ENCODE peak calls at places on chromosome 11, in six cellular contexts. T, E, I, Y, A and C are unnamed samples.

GRCh38 chr11:2737226-2737590 is 37.4 kb upstream of the KCNQ1OT1 start:
- DNase-seq in T (no peak), E (no peak), I (no peak), Y (no peak), A (no peak), C (no peak)

GRCh38 chr11:132056689-132057088 is 686.3 kb downstream of the NTM start:
- DNase-seq in T (no peak), E (peak; percentile 66), I (no peak), Y (no peak), A (no peak), C (no peak)

GRCh38 chr11:107018902-107019493 is 722 bp upstream of the GUCY1A2 start:
- DNase-seq in T (peak; percentile 91), E (peak; percentile 12), I (peak; percentile 18), Y (peak; percentile 85), A (peak; percentile 32), C (no peak)

GRCh38 chr11:31798057-31799035 is 12.8 kb downstream of the PAX6 start:
- DNase-seq in T (no peak), E (no peak), I (peak; percentile 36), Y (peak; percentile 71), A (no peak), C (no peak)

GRCh38 chr11:81002374-81002773 is 1561.5 kb upstream of the TENM4 start:
- DNase-seq in T (no peak), E (no peak), I (no peak), Y (no peak), A (no peak), C (no peak)

GRCh38 chr11:69278091-69278867 is 15.7 kb upstream of the MYEOV start:
- DNase-seq in T (peak; percentile 42), E (no peak), I (no peak), Y (no peak), A (no peak), C (no peak)

GRCh38 chr11:100576044-100577021 is 110.8 kb upstream of the ARHGAP42 start:
- DNase-seq in T (peak; percentile 68), E (peak; percentile 22), I (no peak), Y (peak; percentile 47), A (peak; percentile 45), C (no peak)

GRCh38 chr11:72237112-72237931 is 6.7 kb downstream of the PHOX2A start:
- DNase-seq in T (no peak), E (no peak), I (no peak), Y (no peak), A (no peak), C (no peak)

GRCh38 chr11:69969890-69970784 is 108.0 kb upstream of the ANO1 start:
- DNase-seq in T (no peak), E (no peak), I (no peak), Y (no peak), A (no peak), C (no peak)

GRCh38 chr11:62340269-62340901 is 3.1 kb downstream of the ASRGL1 start:
- DNase-seq in T (peak; percentile 56), E (peak; percentile 28), I (peak; percentile 65), Y (peak; percentile 31), A (peak; percentile 71), C (peak; percentile 9)

GRCh38 chr11:87266751-87267150 is 229.0 kb downstream of the TMEM135 start:
- DNase-seq in T (no peak), E (no peak), I (no peak), Y (no peak), A (no peak), C (no peak)

GRCh38 chr11:103988595-103988969 is 47.9 kb upstream of the DDI1 start:
- DNase-seq in T (no peak), E (peak; percentile 1), I (no peak), Y (no peak), A (peak; percentile 11), C (no peak)

GRCh38 chr11:91133361-91133760 is 910.5 kb upstream of the CHORDC1 start:
- DNase-seq in T (no peak), E (no peak), I (no peak), Y (no peak), A (no peak), C (no peak)

GRCh38 chr11:118406599-118407166 is 5.3 kb downstream of the ATP5MG start:
- DNase-seq in T (no peak), E (no peak), I (no peak), Y (no peak), A (no peak), C (no peak)

GRCh38 chr11:8403310-8403709 is 139.6 kb upstream of the LMO1 start:
- DNase-seq in T (peak; percentile 41), E (no peak), I (no peak), Y (no peak), A (no peak), C (no peak)

GRCh38 chr11:9573775-9574555 is 495 bp downstream of the WEE1 start:
- DNase-seq in T (peak; percentile 55), E (no peak), I (no peak), Y (no peak), A (no peak), C (peak; percentile 9)